ENCODE peak calls at places on chromosomes 11 and 22, in seven cellular contexts. D is IMR-90, O is ovary, U is sigmoid colon, T is body of pancreas, P is esophagus squamous epithelium, E is tibial nerve. X is an unnamed sample.
A peak's percentile ranks its signal among the peaks of the same experiment; 100 is the strongest.

GRCh38 chr22:37340331-37341262 is 58.3 kb downstream of the CYTH4 start:
- DNase-seq in D (no peak), O (no peak), U (no peak), T (no peak), P (no peak), E (no peak), X (no peak)

GRCh38 chr11:7667460-7667859 is 5.8 kb downstream of the CYB5R2 start:
- DNase-seq in D (peak; percentile 26), O (no peak), U (no peak), T (no peak), P (no peak), E (no peak), X (no peak)

GRCh38 chr11:75069473-75069872 is 27.2 kb downstream of the OR2AT4 start:
- DNase-seq in D (no peak), O (no peak), U (no peak), T (no peak), P (no peak), E (no peak), X (no peak)

GRCh38 chr22:42303304-42304020 is 33.0 kb upstream of the TCF20 start:
- DNase-seq in D (no peak), O (no peak), U (no peak), T (no peak), P (no peak), E (no peak), X (no peak)

GRCh38 chr22:37410174-37411055 is 16.9 kb downstream of the ELFN2 start:
- DNase-seq in D (no peak), O (no peak), U (no peak), T (no peak), P (no peak), E (no peak), X (no peak)

GRCh38 chr11:123364145-123364544 is 65.9 kb upstream of the GRAMD1B start:
- DNase-seq in D (no peak), O (no peak), U (no peak), T (no peak), P (no peak), E (no peak), X (no peak)

GRCh38 chr22:28171713-28172112 is 252.7 kb upstream of the PITPNB start:
- DNase-seq in D (no peak), O (no peak), U (no peak), T (no peak), P (no peak), E (no peak), X (no peak)

GRCh38 chr11:104343578-104343977 is 179.6 kb upstream of the PDGFD start:
- DNase-seq in D (peak; percentile 7), O (no peak), U (no peak), T (no peak), P (no peak), E (no peak), X (no peak)

GRCh38 chr11:66510990-66511339 is 530 bp downstream of the BBS1 start:
- DNase-seq in D (no peak), O (no peak), U (no peak), T (no peak), P (no peak), E (no peak), X (no peak)

GRCh38 chr11:126917531-126918204 is 82.9 kb downstream of the KIRREL3 start:
- DNase-seq in D (peak; percentile 99), O (no peak), U (no peak), T (no peak), P (no peak), E (no peak), X (no peak)

GRCh38 chr11:125591659-125592304 is 870 bp upstream of the STT3A start:
- DNase-seq in D (peak; percentile 13), O (peak; percentile 63), U (peak; percentile 78), T (peak; percentile 45), P (no peak), E (peak; percentile 22), X (peak; percentile 35)

GRCh38 chr11:111739299-111739698 is 26.9 kb downstream of the PPP2R1B start:
- DNase-seq in D (no peak), O (no peak), U (no peak), T (no peak), P (no peak), E (no peak), X (no peak)

DNA sequence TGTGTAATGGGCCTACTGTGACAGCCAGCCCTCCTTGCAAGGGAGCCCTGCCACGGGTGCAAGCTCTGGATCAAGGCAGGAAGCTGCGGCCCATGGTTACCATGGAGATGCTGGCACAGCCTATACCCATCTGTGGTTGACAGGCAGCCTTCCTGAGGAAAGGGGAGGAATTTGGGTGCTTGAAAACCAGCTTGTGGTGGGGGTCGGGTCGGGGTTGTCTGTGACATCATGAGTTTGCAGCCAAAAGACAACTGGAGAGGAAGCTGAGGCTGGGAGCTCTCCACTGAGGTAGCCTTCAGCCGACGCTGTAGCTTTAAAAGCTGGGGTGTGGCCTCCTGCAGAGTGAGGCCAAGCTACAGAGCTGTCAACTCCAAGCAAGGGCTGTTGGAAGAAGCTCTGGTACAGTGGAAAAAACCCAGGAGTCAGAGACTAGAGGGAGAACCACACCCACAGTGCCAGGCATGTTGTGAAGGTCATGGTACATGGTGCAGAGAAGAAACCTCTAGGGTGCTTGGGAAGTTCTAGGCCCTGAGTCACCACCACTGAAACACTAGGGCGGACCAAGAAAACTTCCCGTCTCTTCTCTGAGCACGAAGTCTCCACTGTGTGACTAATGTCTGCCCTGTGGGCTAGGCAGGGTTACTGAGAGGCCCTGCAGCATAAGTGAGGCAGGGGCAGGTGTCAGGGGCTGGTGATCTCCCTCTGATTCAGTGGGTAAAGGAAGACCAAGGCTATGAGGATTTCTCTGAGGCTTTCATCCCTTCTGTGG is 10.8 kb upstream of the LDHA start:
- DNase-seq in D (peak; percentile 96), O (peak; percentile 43), U (peak; percentile 93), T (peak; percentile 57), P (no peak), E (peak; percentile 84), X (peak; percentile 62)
- H3K4me3 ChIP-seq in D (no peak overlapping the region), O (no peak overlapping the region), U (no peak overlapping the region), T (no peak overlapping the region), P (peak overlapping the region; percentile 33), E (no peak overlapping the region), X (peak overlapping the region; percentile 7)

DNA sequence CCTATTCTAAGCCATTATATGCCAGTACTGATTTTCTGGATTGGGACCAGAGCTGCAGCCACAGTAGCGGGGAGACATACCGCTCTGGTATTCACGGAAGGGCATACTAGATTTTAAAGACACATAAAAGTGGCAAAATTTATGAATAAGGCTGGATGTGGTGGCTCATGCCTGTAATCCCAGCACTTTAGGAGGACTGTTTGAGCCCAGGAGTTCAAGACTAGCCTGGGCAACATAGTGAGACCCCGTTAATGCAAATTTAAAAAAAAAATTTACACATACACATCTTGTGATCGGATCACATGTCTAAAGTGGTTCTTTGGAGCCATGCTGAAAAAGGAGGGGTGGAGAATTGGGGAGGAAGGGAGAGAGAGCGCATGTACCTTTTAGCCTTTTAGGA is 9.0 kb downstream of the RPL27A start:
- DNase-seq in D (no peak), O (no peak), U (no peak), T (no peak), P (no peak), E (no peak), X (peak; percentile 7)
- TF ChIP-seq POLR2A in D (peak; percentile 33), O (no peak), U (no peak), T (no peak), P (no peak), E (no peak), X (no peak)

GRCh38 chr22:46794067-46794466 is 31.6 kb downstream of the TBC1D22A start:
- DNase-seq in D (no peak), O (no peak), U (peak; percentile 40), T (no peak), P (no peak), E (no peak), X (no peak)
- H3K36me3 ChIP-seq in D (peaks cover 29% of the 10 kb centered on the region), O (no peaks in the 10 kb centered on the region), U (peaks cover 41% of the 10 kb centered on the region), T (peaks cover 13% of the 10 kb centered on the region), P (peaks cover 17% of the 10 kb centered on the region), E (no peaks in the 10 kb centered on the region), X (no peaks in the 10 kb centered on the region)

GRCh38 chr22:50602338-50602700 is 1.7 kb downstream of the MAPK8IP2 start:
- DNase-seq in D (no peak), O (no peak), U (no peak), T (no peak), P (no peak), E (no peak), X (no peak)

GRCh38 chr22:50600967-50601668 is 525 bp downstream of the MAPK8IP2 start:
- DNase-seq in D (no peak), O (peak; percentile 57), U (no peak), T (no peak), P (no peak), E (no peak), X (no peak)

GRCh38 chr22:50601669-50602337 is 1.2 kb downstream of the MAPK8IP2 start:
- DNase-seq in D (no peak), O (no peak), U (peak; percentile 61), T (no peak), P (no peak), E (no peak), X (no peak)

GRCh38 chr22:50599816-50600454 is 658 bp upstream of the MAPK8IP2 start:
- DNase-seq in D (no peak), O (peak; percentile 83), U (peak; percentile 72), T (peak; percentile 64), P (no peak), E (peak; percentile 33), X (peak; percentile 66)

GRCh38 chr22:50600541-50600940 is at the start of gene MAPK8IP2:
- DNase-seq in D (no peak), O (peak; percentile 47), U (no peak), T (no peak), P (no peak), E (no peak), X (no peak)
- H3K4me3 ChIP-seq in D (peak within 1 kb of the TSS; percentile 14), O (peak within 1 kb of the TSS; percentile 39), U (peak within 1 kb of the TSS; percentile 34), T (no peak within 1 kb of the TSS), P (peak within 1 kb of the TSS; percentile 63), E (peak within 1 kb of the TSS; percentile 57), X (peak within 1 kb of the TSS; percentile 55)

GRCh38 chr22:29267462-29267857 is 321 bp downstream of the RHBDD3 start:
- DNase-seq in D (no peak), O (no peak), U (no peak), T (no peak), P (no peak), E (no peak), X (no peak)
- TF ChIP-seq POLR2A in D (no peak), O (no peak), U (no peak), T (no peak), P (no peak), E (no peak), X (no peak)

GRCh38 chr11:33237039-33237597 is 20.1 kb upstream of the HIPK3 start:
- DNase-seq in D (no peak), O (no peak), U (no peak), T (no peak), P (no peak), E (no peak), X (no peak)

DNA sequence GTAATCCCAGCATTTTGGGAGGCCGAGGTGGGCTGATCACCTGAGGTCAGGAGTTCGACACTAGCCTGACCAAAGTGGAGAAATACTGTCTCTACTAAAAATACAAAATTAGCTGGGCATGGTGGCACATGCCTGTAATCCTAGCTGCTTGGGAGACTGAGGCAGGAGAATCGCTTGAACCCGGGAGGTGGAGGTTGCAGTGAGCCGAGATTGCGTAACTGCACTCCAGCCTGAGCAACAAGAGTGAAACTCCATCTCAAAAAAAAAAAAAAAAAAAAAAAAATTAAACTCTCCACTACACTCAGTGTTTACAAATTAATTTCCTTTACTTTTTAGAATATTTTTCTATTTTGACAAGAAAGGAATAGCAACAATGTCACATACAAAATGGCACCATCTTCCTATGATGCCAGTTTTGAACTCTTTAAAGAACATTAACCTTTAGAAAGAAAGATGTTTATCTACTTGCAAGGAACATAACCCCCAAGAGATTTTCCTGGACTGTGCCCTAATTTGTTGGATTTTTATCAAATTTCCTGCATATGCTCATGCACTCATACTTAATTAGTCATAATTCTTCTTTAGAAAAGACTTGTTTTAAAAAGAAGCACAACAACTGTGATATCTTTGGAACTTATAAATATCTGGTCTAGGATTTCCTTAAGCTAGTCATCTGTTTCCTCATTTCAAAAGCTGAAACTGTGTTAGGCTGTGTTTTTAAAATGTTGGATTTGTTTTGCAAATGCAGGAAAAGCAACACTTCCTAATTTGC is 22.6 kb upstream of the HIPK3 start:
- DNase-seq in D (peak; percentile 3), O (no peak), U (no peak), T (no peak), P (no peak), E (no peak), X (no peak)
- H3K36me3 ChIP-seq in D (no peaks in the 10 kb centered on the region), O (no peaks in the 10 kb centered on the region), U (no peaks in the 10 kb centered on the region), T (no peaks in the 10 kb centered on the region), P (no peaks in the 10 kb centered on the region), E (no peaks in the 10 kb centered on the region), X (no peaks in the 10 kb centered on the region)

X was measured in breast epithelium.